ENCODE peak calls at places on chromosomes 1 and 21, in eight cellular contexts. V is IMR-90; Q is CD8-positive, alpha-beta memory T cell; F is kidney; M is AG04450; E is WERI-Rb-1; J is body of pancreas; W is pancreas. K is an unnamed sample.
A peak's percentile ranks its signal among the peaks of the same experiment; 100 is the strongest.

GRCh38 chr21:15291621-15292266 is 226.9 kb upstream of the NRIP1 start:
- DNase-seq in J (no peak), E (no peak), W (no peak), Q (no peak), M (no peak), V (no peak), F (no peak), K (no peak)

GRCh38 chr1:116537439-116537838 is 33.4 kb downstream of the CD58 start:
- DNase-seq in W (no peak), E (no peak), Q (no peak), V (peak; percentile 58), M (no peak), F (no peak), J (no peak), K (no peak)

GRCh38 chr1:23563003-23563402 is 3.7 kb upstream of the ID3 start:
- DNase-seq in E (no peak), W (no peak), V (no peak), J (no peak), F (no peak), M (no peak), Q (no peak), K (no peak)

GRCh38 chr1:85015826-85016225 is 18.9 kb upstream of the MCOLN2 start:
- DNase-seq in V (no peak), F (no peak), M (no peak), Q (no peak), E (no peak), J (no peak), W (no peak), K (no peak)

GRCh38 chr1:173438655-173439054 is 38.5 kb upstream of the PRDX6 start:
- DNase-seq in M (no peak), W (no peak), Q (no peak), V (no peak), F (no peak), J (no peak), E (no peak), K (no peak)

GRCh38 chr1:182101415-182102041 is 40.0 kb upstream of the ZNF648 start:
- DNase-seq in J (peak; percentile 44), W (no peak), M (no peak), E (no peak), V (no peak), Q (no peak), F (no peak), K (no peak)

GRCh38 chr1:19429611-19430010 is 55.7 kb downstream of the CAPZB start:
- DNase-seq in V (no peak), E (no peak), J (no peak), M (no peak), Q (no peak), F (no peak), W (no peak), K (no peak)

GRCh38 chr1:51990478-51990965 is at the start of gene RAB3B:
- DNase-seq in F (peak; percentile 83), M (peak; percentile 6), V (peak; percentile 64), Q (peak; percentile 55), J (peak; percentile 81), W (peak; percentile 93), E (peak; percentile 94), K (peak; percentile 91)

GRCh38 chr1:39205102-39205780 is 746 bp downstream of the MACF1 start:
- DNase-seq in W (no peak), Q (no peak), E (no peak), J (no peak), V (peak; percentile 76), M (no peak), F (no peak), K (peak; percentile 64)

GRCh38 chr21:44416193-44416592 is 39.1 kb upstream of the LRRC3 start:
- DNase-seq in E (peak; percentile 4), M (no peak), Q (no peak), J (no peak), F (peak; percentile 39), V (no peak), W (no peak), K (peak; percentile 31)

GRCh38 chr1:205976708-205977107 is 26.5 kb downstream of the RAB7B start:
- DNase-seq in J (no peak), Q (no peak), W (no peak), M (peak; percentile 23), E (peak; percentile 87), F (no peak), V (peak; percentile 81), K (peak; percentile 43)

GRCh38 chr1:43438006-43438405 is 15.7 kb downstream of the HYI start:
- DNase-seq in Q (no peak), V (no peak), J (peak; percentile 4), W (no peak), M (no peak), F (no peak), E (no peak), K (no peak)

GRCh38 chr1:43434256-43434655 is 19.5 kb downstream of the HYI start:
- DNase-seq in V (no peak), E (no peak), F (peak; percentile 25), Q (no peak), M (no peak), J (peak; percentile 7), W (no peak), K (no peak)

GRCh38 chr1:43435146-43436145 is 18.3 kb downstream of the HYI start:
- DNase-seq in F (no peak), E (no peak), Q (no peak), M (peak; percentile 20), W (no peak), J (peak; percentile 8), V (peak; percentile 57), K (no peak)

GRCh38 chr1:43437031-43437973 is 16.4 kb downstream of the HYI start:
- DNase-seq in E (no peak), J (peak; percentile 5), Q (no peak), V (no peak), M (no peak), F (no peak), W (no peak), K (no peak)

DNA sequence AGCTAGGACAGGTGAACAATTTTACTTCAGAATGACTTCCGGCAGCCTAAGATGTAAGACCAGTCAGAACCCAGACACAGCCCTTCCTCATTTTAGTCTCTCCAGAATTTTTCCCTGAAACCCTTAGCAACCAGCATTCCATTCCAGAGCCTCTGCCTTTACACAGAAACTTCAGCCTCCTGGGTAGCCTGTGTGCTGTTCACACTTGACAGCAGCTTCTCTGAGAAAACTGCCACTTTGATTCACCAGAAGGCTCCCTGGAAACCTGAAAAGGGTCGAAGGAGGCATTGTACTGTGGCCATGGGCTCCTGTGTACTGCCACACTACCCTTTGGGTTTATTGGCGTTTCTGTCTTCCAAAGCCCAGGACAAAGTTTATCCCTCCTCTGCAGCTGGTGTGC is 17.4 kb downstream of the HYI start:
- DNase-seq in E (no peak), Q (no peak), M (no peak), F (no peak), V (no peak), W (no peak), J (peak; percentile 3), K (no peak)
- H3K4me3 ChIP-seq in E (no peak overlapping the region), Q (no peak overlapping the region), M (no peak overlapping the region), F (no peak overlapping the region), V (no peak overlapping the region), W (no peak overlapping the region), J (no peak overlapping the region), K (no peak overlapping the region)

GRCh38 chr1:76870037-76870436 is 2.8 kb downstream of the ST6GALNAC5 start:
- DNase-seq in W (no peak), V (no peak), Q (no peak), M (no peak), J (no peak), E (no peak), F (no peak), K (no peak)
- H3K4me3 ChIP-seq in W (no peak overlapping the region), V (no peak overlapping the region), Q (no peak overlapping the region), M (no peak overlapping the region), J (no peak overlapping the region), E (peak overlapping the region; percentile 55), F (no peak overlapping the region), K (no peak overlapping the region)

DNA sequence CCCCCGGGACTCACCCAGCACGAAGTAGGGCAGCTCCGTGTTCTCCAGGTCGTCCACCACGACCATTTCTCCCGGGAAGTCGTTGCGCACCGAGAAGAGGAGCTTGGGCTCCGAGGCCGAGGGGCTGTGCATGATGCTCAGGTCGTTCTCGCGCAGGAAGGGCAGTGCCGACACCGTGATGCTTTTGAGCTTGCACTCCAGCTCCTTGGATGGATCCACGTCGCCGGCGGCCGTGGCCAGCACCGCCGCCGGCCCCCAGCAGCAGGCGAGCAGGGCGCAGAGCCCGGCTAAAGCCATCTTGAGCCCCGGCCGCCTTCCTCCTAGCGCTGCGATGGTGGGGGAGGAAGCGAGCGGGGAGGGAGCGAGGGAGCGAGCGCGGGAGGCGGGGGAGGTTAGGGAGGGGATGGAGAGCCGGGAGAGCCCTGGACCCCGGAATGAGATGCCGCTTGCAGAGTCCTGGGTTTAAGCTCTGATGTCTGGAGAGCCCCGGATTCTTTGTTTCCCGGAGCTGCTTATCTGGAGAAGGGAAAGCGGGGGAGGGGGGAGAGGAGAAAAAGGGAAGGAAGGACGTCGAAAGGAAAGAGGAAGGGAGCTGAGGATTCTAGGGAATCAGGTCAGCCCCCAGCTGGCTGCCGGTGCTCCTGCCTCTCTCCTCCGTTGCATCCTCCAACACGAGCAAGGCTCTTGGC is at the start of gene ASTN1:
- DNase-seq in J (no peak), E (peak; percentile 56), M (no peak), F (peak; percentile 57), W (peak; percentile 50), Q (no peak), V (no peak), K (peak; percentile 68)
- H3K4me3 ChIP-seq in J (no peak within 1 kb of the TSS), E (peak within 1 kb of the TSS; percentile 71), M (peak within 1 kb of the TSS; percentile 50), F (peak within 1 kb of the TSS; percentile 23), W (no peak within 1 kb of the TSS), Q (no peak within 1 kb of the TSS), V (peak within 1 kb of the TSS; percentile 29), K (peak within 1 kb of the TSS; percentile 10)

DNA sequence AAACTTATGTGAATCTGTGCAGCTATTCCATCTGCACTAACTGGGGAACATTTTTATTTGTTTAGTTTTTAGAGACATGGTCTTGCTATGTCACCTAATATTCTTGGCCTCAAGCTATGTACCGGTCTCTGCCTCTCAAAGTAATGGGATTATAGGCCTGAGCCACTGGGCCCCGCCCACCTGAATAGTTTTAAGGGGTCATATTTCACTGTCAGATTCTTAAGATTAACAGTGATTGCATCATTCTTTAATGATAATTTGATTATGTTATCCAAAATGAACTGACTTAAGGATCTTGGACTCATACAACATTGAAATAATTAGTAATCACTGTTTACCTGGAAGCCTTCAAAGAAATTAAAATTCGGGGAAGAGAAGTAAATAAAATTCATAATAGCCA is 12.6 kb upstream of the KLF18 start:
- DNase-seq in M (no peak), J (no peak), Q (no peak), W (no peak), V (no peak), E (peak; percentile 73), F (no peak), K (no peak)
- H3K4me3 ChIP-seq in M (no peak overlapping the region), J (no peak overlapping the region), Q (no peak overlapping the region), W (no peak overlapping the region), V (no peak overlapping the region), E (no peak overlapping the region), F (no peak overlapping the region), K (no peak overlapping the region)

K was measured in left lung.